ENCODE peak calls at places on chromosomes 4 and X, in five cellular contexts. One of them, this sample, is unnamed. For H3K79me1, the result is how much of the 10 kb centered on the place peaks cover.

GRCh38 chr4:80112236-80112635 is 39.2 kb upstream of the ANTXR2 start:
- DNase-seq in neuronal stem cell: no peak
- DNase-seq in H1: no peak
- DNase-seq in mesenchymal stem cell: no peak
- DNase-seq in H9: no peak
- DNase-seq in this sample: peak

GRCh38 chrX:68307767-68308166 is 125.5 kb downstream of the OPHN1 start:
- DNase-seq in neuronal stem cell: no peak
- DNase-seq in H1: no peak
- DNase-seq in mesenchymal stem cell: peak
- DNase-seq in H9: no peak
- DNase-seq in this sample: peak

GRCh38 chrX:105752334-105752733 is 70.0 kb upstream of the NRK start:
- DNase-seq in neuronal stem cell: peak
- DNase-seq in H1: no peak
- DNase-seq in mesenchymal stem cell: no peak
- DNase-seq in H9: no peak
- DNase-seq in this sample: no peak

GRCh38 chr4:20506827-20507226 is 193.4 kb upstream of the PACRGL start:
- DNase-seq in neuronal stem cell: no peak
- DNase-seq in H1: no peak
- DNase-seq in mesenchymal stem cell: peak
- DNase-seq in H9: no peak
- DNase-seq in this sample: no peak

GRCh38 chr4:107966903-107967302 is 22.8 kb upstream of the HADH start:
- DNase-seq in neuronal stem cell: no peak
- DNase-seq in H1: no peak
- DNase-seq in mesenchymal stem cell: no peak
- DNase-seq in H9: no peak
- DNase-seq in this sample: no peak

GRCh38 chrX:34978171-34978570 is 35.6 kb downstream of the FAM47B start:
- DNase-seq in neuronal stem cell: no peak
- DNase-seq in H1: no peak
- DNase-seq in mesenchymal stem cell: no peak
- DNase-seq in H9: no peak
- DNase-seq in this sample: no peak

GRCh38 chr4:11650801-11651596 is 222.3 kb upstream of the HS3ST1 start:
- DNase-seq in neuronal stem cell: no peak
- DNase-seq in H1: no peak
- DNase-seq in mesenchymal stem cell: no peak
- DNase-seq in H9: no peak
- DNase-seq in this sample: no peak

GRCh38 chr4:89411539-89411938 is 103.9 kb upstream of the GPRIN3 start:
- DNase-seq in neuronal stem cell: no peak
- DNase-seq in H1: no peak
- DNase-seq in mesenchymal stem cell: no peak
- DNase-seq in H9: no peak
- DNase-seq in this sample: no peak

GRCh38 chr4:140267576-140267975 is 105.9 kb upstream of the SCOC start:
- DNase-seq in neuronal stem cell: no peak
- DNase-seq in H1: no peak
- DNase-seq in mesenchymal stem cell: peak
- DNase-seq in H9: peak
- DNase-seq in this sample: peak

GRCh38 chr4:38563703-38564490 is 100.1 kb upstream of the KLF3 start:
- DNase-seq in neuronal stem cell: no peak
- DNase-seq in H1: no peak
- DNase-seq in mesenchymal stem cell: no peak
- DNase-seq in H9: no peak
- DNase-seq in this sample: no peak

GRCh38 chrX:71118985-71119535 is 664 bp downstream of the MED12 start:
- DNase-seq in neuronal stem cell: no peak
- DNase-seq in H1: no peak
- DNase-seq in mesenchymal stem cell: no peak
- DNase-seq in H9: no peak
- DNase-seq in this sample: no peak
- H2AFZ ChIP-seq in neuronal stem cell: peak
- H2AFZ ChIP-seq in H1: no peak
- H2AFZ ChIP-seq in mesenchymal stem cell: no peak
- H2AFZ ChIP-seq in H9: no peak
- H2AFZ ChIP-seq in this sample: no peak

DNA sequence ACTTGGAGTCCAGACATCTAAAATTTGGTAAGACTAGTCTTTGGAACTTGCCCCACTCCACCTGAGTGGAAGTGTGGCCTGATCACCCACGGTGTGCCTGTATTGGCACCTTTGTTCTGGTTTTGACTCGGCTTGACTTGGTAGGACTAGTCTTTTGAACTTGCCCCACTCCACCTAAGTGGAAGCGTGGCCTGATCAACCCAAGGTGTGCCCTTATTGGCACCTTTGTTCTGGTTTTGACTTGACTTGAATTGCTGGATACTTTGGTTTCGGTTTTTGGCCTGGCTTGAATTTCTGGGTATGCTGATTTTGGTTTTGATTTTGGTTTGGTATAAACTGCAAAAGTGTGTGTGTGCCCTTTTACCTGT is 44.7 kb upstream of the UGT2B7 start:
- DNase-seq in neuronal stem cell: no peak
- DNase-seq in H1: no peak
- DNase-seq in mesenchymal stem cell: no peak
- DNase-seq in H9: no peak
- DNase-seq in this sample: no peak
- H2BK12ac ChIP-seq in neuronal stem cell: no peak
- H2BK12ac ChIP-seq in H1: no peak
- H2BK12ac ChIP-seq in mesenchymal stem cell: no peak
- H2BK12ac ChIP-seq in H9: no peak
- H2BK12ac ChIP-seq in this sample: peak

GRCh38 chr4:4289575-4289929 is 402 bp downstream of the LYAR start:
- DNase-seq in neuronal stem cell: no peak
- DNase-seq in H1: no peak
- DNase-seq in mesenchymal stem cell: no peak
- DNase-seq in H9: no peak
- DNase-seq in this sample: no peak
- H3K79me1 ChIP-seq in neuronal stem cell: under half
- H3K79me1 ChIP-seq in H1: under half
- H3K79me1 ChIP-seq in mesenchymal stem cell: under half
- H3K79me1 ChIP-seq in H9: under half
- H3K79me1 ChIP-seq in this sample: under half

DNA sequence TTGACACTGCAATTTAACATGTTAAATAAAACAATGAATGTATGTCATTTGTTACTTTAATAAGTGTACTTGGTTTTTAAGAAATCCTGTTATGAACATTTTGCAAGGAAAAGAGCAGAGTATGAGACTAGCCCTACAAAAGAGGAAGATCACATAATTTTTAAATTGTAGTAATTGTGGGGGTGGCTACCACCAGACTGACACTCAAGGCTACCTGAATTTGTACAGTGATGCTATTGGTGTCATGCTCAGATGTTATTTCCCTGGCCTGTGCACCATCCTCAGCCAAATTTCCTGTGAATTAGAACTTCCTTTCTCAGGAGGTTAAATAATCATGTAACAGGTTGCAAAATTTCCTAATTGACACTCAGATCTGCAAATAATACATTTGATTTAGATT is 157.5 kb downstream of the BANK1 start:
- DNase-seq in neuronal stem cell: no peak
- DNase-seq in H1: no peak
- DNase-seq in mesenchymal stem cell: no peak
- DNase-seq in H9: no peak
- DNase-seq in this sample: no peak
- H2AFZ ChIP-seq in neuronal stem cell: no peak
- H2AFZ ChIP-seq in H1: no peak
- H2AFZ ChIP-seq in mesenchymal stem cell: no peak
- H2AFZ ChIP-seq in H9: no peak
- H2AFZ ChIP-seq in this sample: no peak

GRCh38 chrX:67114635-67115034 is 429.2 kb upstream of the AR start:
- DNase-seq in neuronal stem cell: no peak
- DNase-seq in H1: no peak
- DNase-seq in mesenchymal stem cell: no peak
- DNase-seq in H9: no peak
- DNase-seq in this sample: no peak
- H2BK12ac ChIP-seq in neuronal stem cell: no peak
- H2BK12ac ChIP-seq in H1: no peak
- H2BK12ac ChIP-seq in mesenchymal stem cell: no peak
- H2BK12ac ChIP-seq in H9: no peak
- H2BK12ac ChIP-seq in this sample: no peak

GRCh38 chr4:184434496-184435066 is 39.8 kb downstream of the IRF2 start:
- DNase-seq in neuronal stem cell: no peak
- DNase-seq in H1: no peak
- DNase-seq in mesenchymal stem cell: no peak
- DNase-seq in H9: no peak
- DNase-seq in this sample: no peak

GRCh38 chr4:184432127-184432922 is 42.0 kb downstream of the IRF2 start:
- DNase-seq in neuronal stem cell: no peak
- DNase-seq in H1: no peak
- DNase-seq in mesenchymal stem cell: no peak
- DNase-seq in H9: no peak
- DNase-seq in this sample: peak

GRCh38 chr4:184437565-184437964 is 36.8 kb downstream of the IRF2 start:
- DNase-seq in neuronal stem cell: no peak
- DNase-seq in H1: no peak
- DNase-seq in mesenchymal stem cell: no peak
- DNase-seq in H9: no peak
- DNase-seq in this sample: no peak

GRCh38 chr4:184433258-184433892 is 41.0 kb downstream of the IRF2 start:
- DNase-seq in neuronal stem cell: no peak
- DNase-seq in H1: no peak
- DNase-seq in mesenchymal stem cell: no peak
- DNase-seq in H9: no peak
- DNase-seq in this sample: peak

GRCh38 chr4:184434021-184434420 is 40.3 kb downstream of the IRF2 start:
- DNase-seq in neuronal stem cell: no peak
- DNase-seq in H1: no peak
- DNase-seq in mesenchymal stem cell: no peak
- DNase-seq in H9: no peak
- DNase-seq in this sample: no peak
- H3K79me1 ChIP-seq in neuronal stem cell: under half
- H3K79me1 ChIP-seq in H1: under half
- H3K79me1 ChIP-seq in mesenchymal stem cell: half or more
- H3K79me1 ChIP-seq in H9: under half
- H3K79me1 ChIP-seq in this sample: under half